ENCODE peak calls at places on chromosomes 7 and 10, in five cellular contexts. N is DMS79, A is GM13977, P is testis, G is H9. O is an unnamed sample.
A peak's percentile ranks its signal among the peaks of the same experiment; 100 is the strongest.

GRCh38 chr10:129467346-129468119 is 492 bp downstream of the MGMT start:
- DNase-seq in N (no peak), A (no peak), P (peak; percentile 27), G (no peak), O (no peak)

GRCh38 chr7:103929808-103930415 is 59.5 kb downstream of the RELN start:
- DNase-seq in N (no peak), A (no peak), P (no peak), G (no peak), O (no peak)

GRCh38 chr10:119533473-119533872 is 9.0 kb downstream of the RGS10 start:
- DNase-seq in A (no peak), P (no peak), G (no peak), N (no peak), O (no peak)

GRCh38 chr7:114081606-114082425 is 163.0 kb upstream of the PPP1R3A start:
- DNase-seq in N (no peak), G (no peak), P (no peak), A (peak; percentile 61), O (peak; percentile 53)

GRCh38 chr10:86362566-86363183 is 3.9 kb downstream of the GRID1 start:
- DNase-seq in G (peak; percentile 68), A (no peak), N (no peak), P (no peak), O (no peak)

GRCh38 chr10:74186678-74187077 is 35.7 kb downstream of the ADK start:
- DNase-seq in N (no peak), P (no peak), G (no peak), A (no peak), O (no peak)

GRCh38 chr10:80413152-80413996 is 5.0 kb downstream of the PRXL2A start:
- DNase-seq in G (no peak), N (peak; percentile 15), P (no peak), A (no peak), O (no peak)

GRCh38 chr7:142440219-142441073 is 182.6 kb upstream of the PRSS58 start:
- DNase-seq in G (no peak), A (no peak), P (no peak), N (no peak), O (peak; percentile 53)

GRCh38 chr7:45237788-45238461 is 80.3 kb downstream of the RAMP3 start:
- DNase-seq in N (no peak), A (no peak), P (no peak), G (no peak), O (peak; percentile 52)

GRCh38 chr10:48523820-48524758 is 80.8 kb downstream of the ARHGAP22 start:
- DNase-seq in P (peak; percentile 64), G (peak; percentile 61), N (no peak), A (peak; percentile 65), O (peak; percentile 87)

GRCh38 chr10:13019280-13019679 is 17.8 kb upstream of the CCDC3 start:
- DNase-seq in G (no peak), N (no peak), A (no peak), P (no peak), O (no peak)

GRCh38 chr7:22269963-22270362 is 87.0 kb downstream of the RAPGEF5 start:
- DNase-seq in G (no peak), A (no peak), P (no peak), N (no peak), O (no peak)

GRCh38 chr7:158275711-158276413 is 311.8 kb downstream of the PTPRN2 start:
- DNase-seq in P (no peak), N (no peak), A (no peak), G (peak; percentile 19), O (no peak)

GRCh38 chr10:12041766-12042408 is 722 bp downstream of the UPF2 start:
- DNase-seq in G (no peak), A (peak; percentile 40), N (no peak), P (peak; percentile 36), O (peak; percentile 55)